ENCODE peak calls at places on chromosome 1, in six cellular contexts. T is neural crest cell, Q is kidney tubule cell, K is mammary epithelial cell, U is LoVo, S is OCI-LY7. J is an unnamed sample.

GRCh38 chr1:15345711-15346355 is 63.9 kb upstream of the EFHD2 start:
- DNase-seq in T (no peak), Q (no peak), K (no peak), U (no peak), S (no peak), J (no peak)

GRCh38 chr1:110612060-110612745 is 6.0 kb upstream of the KCNA2 start:
- DNase-seq in T (no peak), Q (no peak), K (no peak), U (no peak), S (no peak), J (peak; percentile 22)

GRCh38 chr1:52142220-52143153 is 598 bp downstream of the ZFYVE9 start:
- DNase-seq in T (peak; percentile 43), Q (peak; percentile 61), K (peak; percentile 66), U (no peak), S (peak; percentile 84), J (peak; percentile 62)

GRCh38 chr1:245516178-245516829 is 361.5 kb downstream of the KIF26B start:
- DNase-seq in T (no peak), Q (no peak), K (no peak), U (no peak), S (peak; percentile 21), J (peak; percentile 11)

GRCh38 chr1:228405979-228406265 is 713 bp downstream of the TRIM11 start:
- DNase-seq in T (peak; percentile 15), Q (no peak), K (no peak), U (peak; percentile 16), S (peak; percentile 58), J (no peak)

GRCh38 chr1:66576645-66577044 is 42.7 kb downstream of the SGIP1 start:
- DNase-seq in T (no peak), Q (no peak), K (no peak), U (no peak), S (no peak), J (peak; percentile 30)

GRCh38 chr1:193703101-193703500 is 516.7 kb upstream of the B3GALT2 start:
- DNase-seq in T (no peak), Q (no peak), K (no peak), U (no peak), S (no peak), J (no peak)

GRCh38 chr1:107604823-107605222 is 360.2 kb downstream of the VAV3 start:
- DNase-seq in T (no peak), Q (no peak), K (no peak), U (no peak), S (no peak), J (no peak)

GRCh38 chr1:175373786-175374623 is 181.4 kb upstream of the KIAA0040 start:
- DNase-seq in T (peak; percentile 69), Q (peak; percentile 16), K (no peak), U (no peak), S (peak; percentile 57), J (peak; percentile 41)

GRCh38 chr1:57623791-57624538 is 200.1 kb upstream of the DAB1 start:
- DNase-seq in T (no peak), Q (no peak), K (no peak), U (no peak), S (no peak), J (no peak)